ENCODE peak calls at places on chromosomes 5 and 9, in four cellular contexts. G, D, H and F are unnamed samples.

GRCh38 chr5:173232499-173233346 is 2.3 kb downstream of the NKX2-5 start:
- DNase-seq in H (no peak), G (no peak), D (no peak), F (no peak)

GRCh38 chr5:122183098-122183794 is 53.9 kb downstream of the ZNF474 start:
- DNase-seq in G (no peak), D (peak), H (no peak), F (no peak)

GRCh38 chr5:113487779-113488644 is at the start of gene MCC:
- DNase-seq in D (peak), H (peak), G (peak), F (peak)

GRCh38 chr9:8600914-8601680 is 801.5 kb upstream of the DMAC1 start:
- DNase-seq in D (no peak), H (no peak), G (no peak), F (peak)

GRCh38 chr5:41924526-41924871 is 582 bp upstream of the FBXO4 start:
- DNase-seq in D (no peak), H (no peak), G (no peak), F (no peak)

GRCh38 chr9:134130503-134131375 is 5.1 kb upstream of the WDR5 start:
- DNase-seq in H (no peak), D (peak), G (no peak), F (no peak)

GRCh38 chr5:68739752-68740151 is 354.1 kb upstream of the SLC30A5 start:
- DNase-seq in D (no peak), H (no peak), G (no peak), F (no peak)

GRCh38 chr9:18755263-18755662 is 277.7 kb downstream of the SAXO1 start:
- DNase-seq in D (no peak), H (no peak), G (no peak), F (no peak)

GRCh38 chr9:127102176-127102575 is 20.3 kb downstream of the ANGPTL2 start:
- DNase-seq in G (no peak), H (no peak), D (no peak), F (no peak)

GRCh38 chr9:38037981-38038306 is 31.1 kb downstream of the SHB start:
- DNase-seq in H (no peak), G (no peak), D (no peak), F (no peak)

GRCh38 chr5:159894149-159894720 is 22.0 kb upstream of the ADRA1B start:
- DNase-seq in G (no peak), H (no peak), D (no peak), F (no peak)